ENCODE peak calls at places on chromosomes 16 and 17, in seven cellular contexts. T, S, C, J, L, O and N are unnamed samples.

GRCh38 chr17:2042355-2042929 is 620 bp downstream of the OVCA2 start:
- DNase-seq in T (no peak), S (peak; percentile 62), C (no peak), J (no peak), L (peak; percentile 67), O (no peak), N (peak; percentile 67)

GRCh38 chr17:81608605-81609004 is 28.3 kb downstream of the NPLOC4 start:
- DNase-seq in T (no peak), S (no peak), C (no peak), J (no peak), L (no peak), O (peak; percentile 90), N (no peak)

GRCh38 chr17:19291646-19292376 is 54.6 kb downstream of the EPN2 start:
- DNase-seq in T (no peak), S (no peak), C (no peak), J (no peak), L (no peak), O (no peak), N (no peak)

GRCh38 chr16:30758988-30759461 is 2.8 kb downstream of the CFAP119 start:
- DNase-seq in T (no peak), S (no peak), C (no peak), J (no peak), L (no peak), O (no peak), N (no peak)

GRCh38 chr17:32998893-32999240 is 7.2 kb downstream of the SPACA3 start:
- DNase-seq in T (no peak), S (no peak), C (peak; percentile 60), J (no peak), L (peak; percentile 74), O (peak; percentile 90), N (peak; percentile 74)

GRCh38 chr17:71501716-71502115 is 619.1 kb upstream of the SOX9 start:
- DNase-seq in T (no peak), S (no peak), C (no peak), J (no peak), L (no peak), O (no peak), N (no peak)

GRCh38 chr17:31294839-31295488 is 2.1 kb downstream of the OMG start:
- DNase-seq in T (no peak), S (no peak), C (no peak), J (no peak), L (no peak), O (peak; percentile 74), N (peak; percentile 32)

GRCh38 chr16:22813946-22814325 is at the start of gene HS3ST2:
- DNase-seq in T (peak; percentile 64), S (peak; percentile 68), C (no peak), J (peak; percentile 36), L (peak; percentile 80), O (peak; percentile 3), N (peak; percentile 0)

GRCh38 chr17:63455417-63455816 is 9.3 kb upstream of the CYB561 start:
- DNase-seq in T (no peak), S (no peak), C (no peak), J (no peak), L (no peak), O (no peak), N (no peak)

GRCh38 chr16:11725457-11725856 is 17.2 kb downstream of the TXNDC11 start:
- DNase-seq in T (no peak), S (no peak), C (peak; percentile 45), J (no peak), L (no peak), O (no peak), N (peak; percentile 30)

GRCh38 chr17:81120149-81120484 is 45.2 kb upstream of the PVALEF start:
- DNase-seq in T (no peak), S (no peak), C (no peak), J (no peak), L (no peak), O (peak; percentile 47), N (no peak)

GRCh38 chr16:65754799-65755691 is 611.4 kb upstream of the CDH5 start:
- DNase-seq in T (no peak), S (no peak), C (peak; percentile 75), J (no peak), L (no peak), O (no peak), N (peak; percentile 20)

GRCh38 chr17:73911726-73912359 is 267.6 kb upstream of the SDK2 start:
- DNase-seq in T (no peak), S (no peak), C (no peak), J (no peak), L (no peak), O (no peak), N (no peak)

GRCh38 chr17:73906896-73907600 is 262.8 kb upstream of the SDK2 start:
- DNase-seq in T (no peak), S (no peak), C (no peak), J (no peak), L (no peak), O (no peak), N (no peak)

GRCh38 chr17:73909156-73909555 is 264.9 kb upstream of the SDK2 start:
- DNase-seq in T (no peak), S (no peak), C (no peak), J (no peak), L (no peak), O (no peak), N (no peak)

GRCh38 chr17:73910216-73910615 is 266.0 kb upstream of the SDK2 start:
- DNase-seq in T (no peak), S (no peak), C (no peak), J (no peak), L (no peak), O (no peak), N (no peak)

DNA sequence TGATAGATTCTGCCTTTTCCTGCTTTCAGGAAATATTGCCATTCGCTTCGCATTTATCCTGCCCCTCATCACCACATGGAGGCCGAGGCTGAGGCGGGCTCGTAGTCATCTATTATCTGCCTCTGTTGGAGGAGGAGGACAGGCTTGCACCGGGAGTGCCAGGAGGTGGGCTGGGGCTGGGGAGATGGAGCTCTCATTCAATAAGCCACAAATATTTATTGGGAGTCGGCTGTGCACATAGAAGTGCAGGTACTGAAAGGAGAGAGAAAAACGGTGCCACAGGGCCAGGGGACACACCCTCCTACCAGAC is 263.3 kb upstream of the SDK2 start:
- DNase-seq in T (no peak), S (no peak), C (no peak), J (no peak), L (no peak), O (no peak), N (no peak)
- H2AK5ac ChIP-seq in T (no peak overlapping the region), S (no peak overlapping the region), C (no peak overlapping the region), J (no peak overlapping the region), L (no peak overlapping the region), O (no peak overlapping the region), N (no peak overlapping the region)

GRCh38 chr17:58097384-58098088 is 14.3 kb downstream of the DYNLL2 start:
- DNase-seq in T (no peak), S (no peak), C (no peak), J (no peak), L (no peak), O (no peak), N (no peak)
- H3K18ac ChIP-seq in T (no peak overlapping the region), S (no peak overlapping the region), C (no peak overlapping the region), J (no peak overlapping the region), L (no peak overlapping the region), O (no peak overlapping the region), N (no peak overlapping the region)

GRCh38 chr17:43737722-43738121 is 20.9 kb downstream of the SOST start:
- DNase-seq in T (no peak), S (no peak), C (no peak), J (no peak), L (no peak), O (no peak), N (no peak)
- H2AK5ac ChIP-seq in T (no peak overlapping the region), S (no peak overlapping the region), C (no peak overlapping the region), J (peak overlapping the region; percentile 39), L (no peak overlapping the region), O (no peak overlapping the region), N (no peak overlapping the region)

DNA sequence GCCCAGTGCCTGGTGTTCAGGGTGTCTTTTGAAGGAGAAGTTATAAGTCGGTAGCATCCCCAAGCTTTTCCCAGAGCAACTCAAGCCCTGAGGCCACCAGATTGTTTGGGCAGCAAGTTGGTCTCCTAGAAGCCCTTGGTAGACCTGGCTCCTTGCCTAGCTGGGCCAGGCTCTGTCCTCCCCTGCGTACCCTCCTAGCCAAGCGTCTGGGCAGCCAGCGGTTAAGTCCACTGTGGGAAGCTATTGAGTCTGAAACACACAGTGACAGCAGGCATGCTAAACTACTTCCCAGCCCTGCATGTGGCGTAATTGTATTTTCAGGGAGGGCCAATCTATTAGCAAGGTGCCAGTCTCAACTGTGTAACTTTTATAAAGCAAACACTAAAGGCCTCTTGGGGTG is 419.1 kb upstream of the RBFOX1 start:
- DNase-seq in T (no peak), S (no peak), C (no peak), J (no peak), L (no peak), O (no peak), N (no peak)
- H3K18ac ChIP-seq in T (peak overlapping the region; percentile 16), S (no peak overlapping the region), C (no peak overlapping the region), J (peak overlapping the region; percentile 24), L (no peak overlapping the region), O (no peak overlapping the region), N (no peak overlapping the region)

GRCh38 chr17:60757437-60757836 is 79.8 kb downstream of the BCAS3 start:
- DNase-seq in T (no peak), S (no peak), C (no peak), J (no peak), L (no peak), O (no peak), N (no peak)

GRCh38 chr17:60754057-60754604 is 76.5 kb downstream of the BCAS3 start:
- DNase-seq in T (no peak), S (no peak), C (no peak), J (no peak), L (no peak), O (no peak), N (no peak)

GRCh38 chr17:60759756-60760155 is 82.1 kb downstream of the BCAS3 start:
- DNase-seq in T (no peak), S (no peak), C (no peak), J (no peak), L (no peak), O (no peak), N (no peak)
- H2AK5ac ChIP-seq in T (no peak overlapping the region), S (no peak overlapping the region), C (no peak overlapping the region), J (no peak overlapping the region), L (no peak overlapping the region), O (no peak overlapping the region), N (no peak overlapping the region)

GRCh38 chr17:58576679-58577367 is 62.4 kb upstream of the MTMR4 start:
- DNase-seq in T (no peak), S (no peak), C (no peak), J (no peak), L (no peak), O (no peak), N (no peak)
- H3K18ac ChIP-seq in T (no peak overlapping the region), S (no peak overlapping the region), C (no peak overlapping the region), J (no peak overlapping the region), L (no peak overlapping the region), O (no peak overlapping the region), N (no peak overlapping the region)

GRCh38 chr17:60077672-60078519 is 825 bp downstream of the HEATR6 start:
- DNase-seq in T (no peak), S (no peak), C (no peak), J (no peak), L (no peak), O (peak; percentile 55), N (peak; percentile 77)
- H2AK5ac ChIP-seq in T (no peak overlapping the region), S (no peak overlapping the region), C (peak overlapping the region; percentile 96), J (no peak overlapping the region), L (peak overlapping the region; percentile 71), O (no peak overlapping the region), N (peak overlapping the region; percentile 90)